ENCODE peak calls at places on chromosome 3, in nine cellular contexts. T is PC-9, E is fibroblast of lung, K is AG04450, Z is adrenal gland, L is stomach, C is right lobe of liver, B is thyroid gland, U is tibial nerve. D is an unnamed sample.

GRCh38 chr3:24135280-24135679 is 190.2 kb downstream of the NR1D2 start:
- DNase-seq in T (no peak), E (no peak), K (no peak), Z (no peak), L (no peak), C (no peak), B (no peak), U (no peak), D (no peak)

GRCh38 chr3:178100881-178101280 is 435.4 kb upstream of the KCNMB2 start:
- DNase-seq in T (no peak), E (no peak), K (no peak), Z (no peak), L (no peak), C (no peak), B (no peak), U (no peak), D (no peak)

GRCh38 chr3:94115482-94115881 is 52.6 kb downstream of the NSUN3 start:
- DNase-seq in T (no peak), E (peak; percentile 41), K (peak; percentile 7), Z (no peak), L (no peak), C (no peak), B (no peak), U (peak; percentile 23), D (peak; percentile 47)

GRCh38 chr3:58237940-58238681 is 519 bp downstream of the ABHD6 start:
- DNase-seq in T (peak; percentile 46), E (peak; percentile 38), K (no peak), Z (peak; percentile 73), L (peak; percentile 62), C (peak; percentile 91), B (peak; percentile 67), U (peak; percentile 44), D (no peak)

GRCh38 chr3:140091143-140091542 is 156.2 kb downstream of the CLSTN2 start:
- DNase-seq in T (no peak), E (no peak), K (no peak), Z (no peak), L (no peak), C (no peak), B (no peak), U (no peak), D (peak; percentile 18)

GRCh38 chr3:72085036-72085435 is 300.1 kb upstream of the PROK2 start:
- DNase-seq in T (no peak), E (no peak), K (no peak), Z (no peak), L (no peak), C (no peak), B (no peak), U (no peak), D (no peak)

GRCh38 chr3:195060217-195060481 is 210.8 kb downstream of the XXYLT1 start:
- DNase-seq in T (no peak), E (no peak), K (no peak), Z (no peak), L (no peak), C (no peak), B (no peak), U (no peak), D (no peak)

GRCh38 chr3:134933997-134934396 is 138.9 kb downstream of the EPHB1 start:
- DNase-seq in T (no peak), E (no peak), K (no peak), Z (no peak), L (no peak), C (no peak), B (no peak), U (no peak), D (no peak)

GRCh38 chr3:141796436-141797166 is 33.4 kb downstream of the GRK7 start:
- DNase-seq in T (no peak), E (no peak), K (no peak), Z (peak; percentile 13), L (no peak), C (no peak), B (peak; percentile 46), U (peak; percentile 16), D (no peak)

GRCh38 chr3:130488288-130488687 is 28.7 kb upstream of the COL6A6 start:
- DNase-seq in T (no peak), E (no peak), K (no peak), Z (no peak), L (no peak), C (no peak), B (no peak), U (no peak), D (no peak)

GRCh38 chr3:45646051-45646585 is 43.1 kb upstream of the SACM1L start:
- DNase-seq in T (no peak), E (peak; percentile 41), K (no peak), Z (peak; percentile 70), L (no peak), C (no peak), B (no peak), U (peak; percentile 64), D (no peak)

GRCh38 chr3:99658274-99658673 is 19.9 kb downstream of the COL8A1 start:
- DNase-seq in T (no peak), E (no peak), K (no peak), Z (no peak), L (no peak), C (no peak), B (no peak), U (no peak), D (no peak)

GRCh38 chr3:87076951-87077350 is 86.0 kb upstream of the VGLL3 start:
- DNase-seq in T (peak; percentile 79), E (peak; percentile 81), K (peak; percentile 42), Z (no peak), L (no peak), C (no peak), B (no peak), U (no peak), D (peak; percentile 73)

GRCh38 chr3:157104928-157105652 is 54.9 kb downstream of the CCNL1 start:
- DNase-seq in T (peak; percentile 33), E (no peak), K (no peak), Z (no peak), L (no peak), C (no peak), B (no peak), U (no peak), D (no peak)

GRCh38 chr3:121918779-121919483 is 24.7 kb downstream of the SLC15A2 start:
- DNase-seq in T (peak; percentile 69), E (peak; percentile 77), K (peak; percentile 13), Z (no peak), L (no peak), C (no peak), B (no peak), U (no peak), D (no peak)

GRCh38 chr3:197012021-197012883 is 17.4 kb downstream of the MELTF start:
- DNase-seq in T (no peak), E (no peak), K (no peak), Z (no peak), L (no peak), C (no peak), B (no peak), U (no peak), D (no peak)

GRCh38 chr3:54957711-54958110 is 29.9 kb upstream of the LRTM1 start:
- DNase-seq in T (no peak), E (no peak), K (no peak), Z (no peak), L (no peak), C (no peak), B (no peak), U (no peak), D (no peak)

GRCh38 chr3:125141596-125142417 is 70.7 kb downstream of the SLC12A8 start:
- DNase-seq in T (no peak), E (peak; percentile 50), K (no peak), Z (peak; percentile 66), L (peak; percentile 50), C (peak; percentile 57), B (no peak), U (no peak), D (no peak)

GRCh38 chr3:41188291-41188690 is 11.0 kb upstream of the CTNNB1 start:
- DNase-seq in T (no peak), E (no peak), K (no peak), Z (no peak), L (no peak), C (no peak), B (no peak), U (no peak), D (no peak)

GRCh38 chr3:72010044-72010443 is 225.1 kb upstream of the PROK2 start:
- DNase-seq in T (no peak), E (no peak), K (no peak), Z (peak; percentile 13), L (no peak), C (no peak), B (no peak), U (no peak), D (no peak)

DNA sequence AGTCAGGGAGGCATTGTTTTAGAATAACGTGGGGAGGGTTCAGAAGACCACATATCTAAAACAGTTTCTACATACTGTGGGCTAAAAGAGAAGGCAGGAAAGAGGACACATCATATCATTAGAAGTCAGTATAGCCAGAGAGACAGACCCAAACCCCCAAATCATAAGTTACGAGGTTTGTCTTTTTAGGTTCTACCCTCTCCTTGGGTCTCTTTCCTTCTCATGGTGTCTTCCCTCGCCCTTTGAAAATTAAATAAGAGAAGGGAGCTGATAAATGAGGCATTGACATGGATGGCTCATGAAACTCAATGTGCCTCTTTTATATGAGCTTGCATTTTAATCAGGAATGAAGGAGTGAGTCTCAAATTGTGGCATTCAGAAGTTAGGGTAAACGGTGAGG is 3.4 kb downstream of the UPK1B start:
- DNase-seq in T (no peak), E (no peak), K (no peak), Z (no peak), L (no peak), C (no peak), B (no peak), U (no peak), D (no peak)
- H3K4me3 ChIP-seq in T (peak overlapping the region; percentile 38), E (no peak overlapping the region), K (no peak overlapping the region), Z (no peak overlapping the region), L (no peak overlapping the region), C (no peak overlapping the region), B (no peak overlapping the region), U (no peak overlapping the region), D (no peak overlapping the region)

GRCh38 chr3:123159926-123160635 is 41.7 kb upstream of the SEC22A start:
- DNase-seq in T (no peak), E (no peak), K (no peak), Z (peak; percentile 64), L (no peak), C (no peak), B (no peak), U (no peak), D (peak; percentile 24)
- H3K27ac ChIP-seq in T (no peak overlapping the region), E (no peak overlapping the region), K (no peak overlapping the region), Z (no peak overlapping the region), L (no peak overlapping the region), C (no peak overlapping the region), B (no peak overlapping the region), U (no peak overlapping the region), D (no peak overlapping the region)

DNA sequence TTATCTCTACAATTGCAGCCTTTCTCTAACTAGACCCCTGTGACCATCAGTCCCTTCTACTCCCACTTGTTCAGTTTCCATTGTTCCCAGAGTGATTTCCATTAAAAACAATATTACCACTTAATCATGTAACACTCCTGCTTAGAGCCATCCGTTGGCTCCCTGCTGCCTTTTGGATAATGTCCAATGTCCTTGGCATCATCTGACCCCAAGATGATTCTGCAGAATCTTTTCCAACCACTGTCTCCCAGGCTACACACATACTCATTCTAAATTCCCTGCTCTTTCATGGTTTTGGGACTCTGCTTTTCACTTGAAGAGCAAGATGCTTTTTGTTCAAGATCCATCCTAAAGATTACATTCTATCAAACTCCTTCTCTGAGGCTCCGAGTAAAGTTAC is 7.1 kb downstream of the KCNH8 start:
- DNase-seq in T (no peak), E (no peak), K (no peak), Z (peak; percentile 45), L (no peak), C (no peak), B (no peak), U (no peak), D (no peak)
- H3K4me3 ChIP-seq in T (no peak overlapping the region), E (no peak overlapping the region), K (no peak overlapping the region), Z (no peak overlapping the region), L (no peak overlapping the region), C (no peak overlapping the region), B (no peak overlapping the region), U (no peak overlapping the region), D (no peak overlapping the region)

GRCh38 chr3:50815844-50816243 is 141.1 kb downstream of the DOCK3 start:
- DNase-seq in T (peak; percentile 92), E (no peak), K (no peak), Z (no peak), L (no peak), C (no peak), B (no peak), U (no peak), D (no peak)
- H3K27ac ChIP-seq in T (peak overlapping the region; percentile 75), E (no peak overlapping the region), K (no peak overlapping the region), Z (no peak overlapping the region), L (no peak overlapping the region), C (no peak overlapping the region), B (peak overlapping the region; percentile 48), U (no peak overlapping the region), D (no peak overlapping the region)